ENCODE peak calls at places on chromosomes 16 and 17, in six cellular contexts. X is thoracic aorta, C is A673, Y is astrocyte of the spinal cord, D is AG10803, S is psoas muscle. I is an unnamed sample.

GRCh38 chr17:80175411-80175810 is 5.6 kb downstream of the CARD14 start:
- DNase-seq in X (no peak), S (no peak), Y (no peak), C (no peak), D (peak; percentile 16), I (peak; percentile 12)

GRCh38 chr17:44598329-44598728 is 41.0 kb downstream of the FZD2 start:
- DNase-seq in Y (no peak), X (no peak), S (no peak), D (no peak), C (no peak), I (no peak)

GRCh38 chr16:87119748-87120147 is 197.4 kb downstream of the C16orf95 start:
- DNase-seq in C (no peak), X (no peak), Y (no peak), S (no peak), D (no peak), I (no peak)

GRCh38 chr16:88810166-88810867 is 1.4 kb downstream of the APRT start:
- DNase-seq in D (no peak), C (peak; percentile 63), S (peak; percentile 56), X (no peak), Y (no peak), I (no peak)

GRCh38 chr17:38602453-38602852 is 3.3 kb downstream of the SRCIN1 start:
- DNase-seq in Y (no peak), X (no peak), C (no peak), D (peak; percentile 23), S (no peak), I (no peak)

GRCh38 chr16:3131755-3132377 is 3.0 kb upstream of the ZNF213 start:
- DNase-seq in D (no peak), C (peak; percentile 40), S (no peak), Y (peak; percentile 30), X (no peak), I (no peak)

GRCh38 chr17:49715717-49716279 is 8.0 kb upstream of the SLC35B1 start:
- DNase-seq in X (no peak), Y (no peak), S (no peak), D (no peak), C (no peak), I (no peak)

GRCh38 chr16:12900599-12901203 is 697 bp upstream of the SHISA9 start:
- DNase-seq in D (no peak), S (no peak), X (no peak), Y (no peak), C (no peak), I (peak; percentile 17)

GRCh38 chr16:64206877-64207276 is 915.0 kb downstream of the CDH11 start:
- DNase-seq in C (peak; percentile 78), D (no peak), X (no peak), Y (no peak), S (no peak), I (no peak)

GRCh38 chr16:69112285-69113129 is 7.1 kb downstream of the HAS3 start:
- DNase-seq in S (peak; percentile 71), Y (no peak), D (peak; percentile 29), X (no peak), C (peak; percentile 48), I (peak; percentile 81)

GRCh38 chr16:56181401-56181800 is 9.9 kb upstream of the GNAO1 start:
- DNase-seq in Y (no peak), D (no peak), C (no peak), X (no peak), S (no peak), I (no peak)
- TF ChIP-seq CTCF in Y (no peak), D (no peak), C (no peak), X (no peak), S (no peak), I (no peak)

GRCh38 chr16:818132-818531 is 17.6 kb upstream of the GNG13 start:
- DNase-seq in C (no peak), D (no peak), Y (no peak), S (no peak), X (no peak), I (no peak)
- TF ChIP-seq CTCF in C (no peak), D (no peak), Y (no peak), S (no peak), X (no peak), I (no peak)

GRCh38 chr17:21163101-21163500 is 36.3 kb downstream of the DHRS7B start:
- DNase-seq in C (no peak), D (no peak), S (no peak), X (no peak), Y (no peak), I (no peak)
- TF ChIP-seq CTCF in C (no peak), D (peak; percentile 28), S (no peak), X (no peak), Y (no peak), I (no peak)

GRCh38 chr16:54955757-54956156 is 25.1 kb downstream of the IRX5 start:
- DNase-seq in S (no peak), Y (no peak), C (no peak), D (no peak), X (no peak), I (no peak)

GRCh38 chr16:54954220-54954619 is 23.6 kb downstream of the IRX5 start:
- DNase-seq in Y (no peak), D (no peak), C (peak; percentile 50), X (no peak), S (no peak), I (no peak)

GRCh38 chr16:54962045-54962444 is 31.4 kb downstream of the IRX5 start:
- DNase-seq in C (no peak), Y (no peak), S (no peak), X (no peak), D (no peak), I (no peak)

GRCh38 chr16:54952195-54952594 is 21.5 kb downstream of the IRX5 start:
- DNase-seq in D (no peak), C (no peak), S (no peak), X (no peak), Y (no peak), I (no peak)

GRCh38 chr16:54957403-54957802 is 26.7 kb downstream of the IRX5 start:
- DNase-seq in S (no peak), C (peak; percentile 52), D (no peak), X (no peak), Y (no peak), I (peak; percentile 51)
- TF ChIP-seq CTCF in S (peak; percentile 56), C (peak; percentile 57), D (peak; percentile 49), X (no peak), Y (peak; percentile 43), I (peak; percentile 30)